ENCODE peak calls at places on chromosome 1, in ten cellular contexts. A is AG09319; Q is G401; O is MV-4-11; T is activated CD8-positive, alpha-beta T cell treated with anti-CD3 and anti-CD28 coated beads, Interleukin-2, amount 10 ng/mL, durations not matched to agents 7 days and 5 days; R is foreskin fibroblast; Y is occipital lobe; S is WTC11; X is activated CD4-positive, alpha-beta T cell treated with anti-CD3 and anti-CD28 coated beads, Interleukin-2, amount 10 ng/mL, durations not matched to agents 7 days and 5 days; H is HS-5. D is an unnamed sample.
A peak's percentile ranks its signal among the peaks of the same experiment; 100 is the strongest.

GRCh38 chr1:28591708-28592313 is at the start of gene RAB42:
- DNase-seq in Q (no peak), Y (no peak), T (no peak), R (peak; percentile 57), A (no peak), X (no peak), H (no peak), S (peak; percentile 48), O (no peak), D (peak; percentile 73)

GRCh38 chr1:82388679-82389078 is 587.9 kb downstream of the ADGRL2 start:
- DNase-seq in O (no peak), S (no peak), Y (no peak), R (peak; percentile 43), X (no peak), H (peak; percentile 39), A (no peak), Q (peak; percentile 3), T (no peak), D (no peak)

GRCh38 chr1:164440222-164440621 is 118.8 kb upstream of the PBX1 start:
- DNase-seq in H (no peak), A (no peak), Y (no peak), T (no peak), S (peak; percentile 21), R (peak; percentile 18), Q (peak; percentile 4), X (no peak), O (no peak), D (peak; percentile 6)

GRCh38 chr1:22870201-22870871 is 102.3 kb downstream of the LACTBL1 start:
- DNase-seq in Y (no peak), O (no peak), X (no peak), Q (no peak), A (no peak), H (no peak), R (peak; percentile 27), S (no peak), T (no peak), D (no peak)

GRCh38 chr1:233664254-233664653 is 50.3 kb downstream of the KCNK1 start:
- DNase-seq in Q (peak; percentile 75), O (no peak), S (no peak), T (no peak), A (no peak), X (no peak), Y (no peak), R (no peak), H (no peak), D (no peak)

GRCh38 chr1:79811173-79811572 is 804.6 kb upstream of the ADGRL4 start:
- DNase-seq in S (no peak), A (no peak), Y (no peak), R (peak; percentile 71), H (peak; percentile 29), X (no peak), O (no peak), T (no peak), Q (no peak), D (no peak)

GRCh38 chr1:119007672-119008482 is 19.7 kb upstream of the TBX15 start:
- DNase-seq in A (no peak), Y (no peak), H (no peak), T (no peak), X (no peak), O (no peak), Q (no peak), R (no peak), S (no peak), D (no peak)

GRCh38 chr1:174769961-174770549 is 229.7 kb upstream of the CACYBP start:
- DNase-seq in Y (no peak), A (peak; percentile 39), O (peak; percentile 41), S (no peak), R (peak; percentile 66), H (peak; percentile 23), T (peak; percentile 31), Q (peak; percentile 81), X (peak; percentile 53), D (peak; percentile 60)

GRCh38 chr1:220990417-220991337 is 111.4 kb downstream of the HLX start:
- DNase-seq in Q (no peak), Y (no peak), X (no peak), H (peak; percentile 77), T (no peak), A (no peak), O (peak; percentile 70), R (peak; percentile 91), S (no peak), D (peak; percentile 18)

GRCh38 chr1:12542596-12543592 is 75.1 kb downstream of the DHRS3 start:
- DNase-seq in Q (no peak), T (no peak), H (no peak), R (no peak), A (no peak), Y (no peak), X (no peak), S (no peak), O (no peak), D (no peak)

GRCh38 chr1:9792156-9793042 is 31.4 kb downstream of the CLSTN1 start:
- DNase-seq in O (no peak), A (peak; percentile 3), T (no peak), X (no peak), S (peak; percentile 62), R (peak; percentile 56), Q (peak; percentile 90), Y (no peak), H (no peak), D (no peak)

GRCh38 chr1:31782066-31782762 is 18.1 kb upstream of the ADGRB2 start:
- DNase-seq in R (no peak), A (no peak), H (no peak), Y (no peak), X (no peak), T (no peak), S (no peak), Q (peak; percentile 77), O (no peak), D (no peak)

GRCh38 chr1:196305216-196305615 is 303.0 kb downstream of the KCNT2 start:
- DNase-seq in Q (no peak), A (no peak), Y (no peak), R (no peak), X (no peak), O (no peak), S (no peak), T (no peak), H (no peak), D (no peak)

GRCh38 chr1:228455715-228456114 is 31.5 kb upstream of the RNF187 start:
- DNase-seq in Q (peak; percentile 63), Y (no peak), S (no peak), A (no peak), O (peak; percentile 5), H (no peak), T (no peak), X (no peak), R (peak; percentile 57), D (no peak)

GRCh38 chr1:114979278-114979891 is 50.2 kb upstream of the TSHB start:
- DNase-seq in T (peak; percentile 73), H (peak; percentile 26), S (peak; percentile 77), Y (no peak), R (peak; percentile 72), Q (peak; percentile 58), A (peak; percentile 12), X (peak; percentile 74), O (peak; percentile 42), D (peak; percentile 61)

GRCh38 chr1:37161171-37161570 is 126.9 kb upstream of the GRIK3 start:
- DNase-seq in A (no peak), T (no peak), X (no peak), H (no peak), O (no peak), R (no peak), Y (no peak), Q (no peak), S (no peak), D (no peak)

GRCh38 chr1:145916745-145917144 is 1.8 kb downstream of the PEX11B start:
- DNase-seq in Q (no peak), H (no peak), T (no peak), A (no peak), Y (no peak), S (no peak), R (no peak), X (no peak), O (no peak), D (no peak)

GRCh38 chr1:81478217-81478616 is 322.5 kb upstream of the ADGRL2 start:
- DNase-seq in Q (no peak), H (no peak), T (no peak), O (no peak), Y (peak; percentile 31), R (peak; percentile 24), A (no peak), S (no peak), X (no peak), D (no peak)

GRCh38 chr1:109214695-109215623 is 1.2 kb downstream of the SARS1 start:
- DNase-seq in A (peak; percentile 93), T (peak; percentile 67), X (peak; percentile 46), O (peak; percentile 60), H (no peak), Q (peak; percentile 66), Y (no peak), S (peak; percentile 23), R (peak; percentile 95), D (peak; percentile 67)

GRCh38 chr1:218459878-218460277 is 114.7 kb downstream of the TGFB2 start:
- DNase-seq in Y (no peak), T (no peak), H (peak; percentile 83), O (peak; percentile 94), Q (no peak), R (peak; percentile 87), X (no peak), A (no peak), S (peak; percentile 21), D (peak; percentile 88)

GRCh38 chr1:220528679-220529529 is 968 bp downstream of the MARK1 start:
- DNase-seq in T (no peak), Q (peak; percentile 70), O (no peak), R (peak; percentile 30), H (no peak), X (no peak), Y (peak; percentile 19), S (peak; percentile 53), A (no peak), D (no peak)

GRCh38 chr1:224623310-224623714 is 7.2 kb downstream of the CNIH3 start:
- DNase-seq in X (no peak), O (peak; percentile 22), Y (no peak), R (peak; percentile 82), A (no peak), H (no peak), S (no peak), T (peak; percentile 41), Q (no peak), D (peak; percentile 67)

GRCh38 chr1:96060621-96061020 is 661.0 kb upstream of the PTBP2 start:
- DNase-seq in S (peak; percentile 56), A (no peak), H (no peak), Y (no peak), X (no peak), R (no peak), Q (no peak), T (no peak), O (no peak), D (no peak)

GRCh38 chr1:185159966-185160365 is 3.0 kb downstream of the SWT1 start:
- DNase-seq in H (no peak), Y (no peak), Q (no peak), A (no peak), T (no peak), O (peak; percentile 80), R (peak; percentile 18), X (no peak), S (no peak), D (no peak)

GRCh38 chr1:213535679-213536078 is 452.1 kb upstream of the PROX1 start:
- DNase-seq in S (no peak), H (no peak), Q (no peak), R (no peak), T (no peak), A (no peak), O (no peak), Y (no peak), X (no peak), D (no peak)

GRCh38 chr1:228647523-228648444 is 87.5 kb upstream of the RHOU start:
- DNase-seq in O (peak; percentile 46), Q (peak; percentile 45), R (peak; percentile 78), T (peak; percentile 36), A (no peak), H (peak; percentile 39), X (peak; percentile 24), S (peak; percentile 58), Y (no peak), D (peak; percentile 63)

GRCh38 chr1:20440785-20441200 is 45.2 kb downstream of the CAMK2N1 start:
- DNase-seq in Q (peak; percentile 70), O (peak; percentile 12), X (peak; percentile 53), Y (peak; percentile 33), H (no peak), S (peak; percentile 73), T (peak; percentile 57), R (peak; percentile 75), A (no peak), D (peak; percentile 46)

GRCh38 chr1:94081566-94082344 is 39.2 kb downstream of the ABCA4 start:
- DNase-seq in Y (no peak), Q (peak; percentile 92), A (peak; percentile 92), O (no peak), H (peak; percentile 83), R (peak; percentile 94), T (no peak), X (no peak), S (no peak), D (no peak)